ENCODE peak calls at places on chromosomes 1 and 21, in six cellular contexts. One of them, this sample, is unnamed.

GRCh38 chr1:6922096-6922931 is 137.1 kb downstream of the CAMTA1 start:
- DNase-seq in H1: no peak
- DNase-seq in HL-60: no peak
- DNase-seq in stomach: no peak
- DNase-seq in GM23338: no peak
- DNase-seq in K562: no peak
- DNase-seq in this sample: no peak

GRCh38 chr1:94095112-94095637 is 25.8 kb downstream of the ABCA4 start:
- DNase-seq in stomach: peak
- DNase-seq in HL-60: no peak
- DNase-seq in GM23338: no peak
- DNase-seq in K562: no peak
- DNase-seq in H1: no peak
- DNase-seq in this sample: peak

GRCh38 chr1:197423006-197423405 is 155.0 kb downstream of the CRB1 start:
- DNase-seq in GM23338: no peak
- DNase-seq in HL-60: no peak
- DNase-seq in H1: no peak
- DNase-seq in K562: no peak
- DNase-seq in stomach: no peak
- DNase-seq in this sample: no peak

GRCh38 chr1:2046225-2046917 is 3.8 kb upstream of the PRKCZ start:
- DNase-seq in stomach: peak
- DNase-seq in GM23338: peak
- DNase-seq in K562: peak
- DNase-seq in HL-60: peak
- DNase-seq in H1: peak
- DNase-seq in this sample: no peak

GRCh38 chr1:232432313-232432712 is 197.6 kb downstream of the SIPA1L2 start:
- DNase-seq in stomach: no peak
- DNase-seq in K562: no peak
- DNase-seq in HL-60: no peak
- DNase-seq in GM23338: no peak
- DNase-seq in H1: no peak
- DNase-seq in this sample: no peak

GRCh38 chr1:230321741-230322420 is 104.3 kb downstream of the PGBD5 start:
- DNase-seq in stomach: no peak
- DNase-seq in HL-60: no peak
- DNase-seq in GM23338: no peak
- DNase-seq in K562: no peak
- DNase-seq in H1: no peak
- DNase-seq in this sample: no peak

GRCh38 chr1:109529895-109530456 is 9.7 kb upstream of the GPR61 start:
- DNase-seq in GM23338: no peak
- DNase-seq in H1: no peak
- DNase-seq in K562: no peak
- DNase-seq in stomach: no peak
- DNase-seq in HL-60: no peak
- DNase-seq in this sample: no peak

GRCh38 chr1:227459977-227460376 is 103.4 kb upstream of the ZNF678 start:
- DNase-seq in GM23338: no peak
- DNase-seq in stomach: no peak
- DNase-seq in HL-60: no peak
- DNase-seq in H1: no peak
- DNase-seq in K562: no peak
- DNase-seq in this sample: no peak

GRCh38 chr1:180680558-180681144 is 48.8 kb downstream of the XPR1 start:
- DNase-seq in K562: no peak
- DNase-seq in HL-60: no peak
- DNase-seq in stomach: no peak
- DNase-seq in GM23338: no peak
- DNase-seq in H1: no peak
- DNase-seq in this sample: no peak

GRCh38 chr1:31531177-31532000 is 44.9 kb upstream of the TINAGL1 start:
- DNase-seq in stomach: no peak
- DNase-seq in HL-60: no peak
- DNase-seq in GM23338: no peak
- DNase-seq in H1: no peak
- DNase-seq in K562: no peak
- DNase-seq in this sample: no peak

GRCh38 chr1:154608522-154609294 is 722 bp upstream of the ADAR start:
- DNase-seq in K562: peak
- DNase-seq in H1: no peak
- DNase-seq in stomach: peak
- DNase-seq in HL-60: no peak
- DNase-seq in GM23338: peak
- DNase-seq in this sample: no peak

GRCh38 chr1:21264913-21265312 is 25.4 kb downstream of the ECE1 start:
- DNase-seq in H1: no peak
- DNase-seq in GM23338: no peak
- DNase-seq in K562: no peak
- DNase-seq in stomach: no peak
- DNase-seq in HL-60: no peak
- DNase-seq in this sample: no peak

GRCh38 chr1:26126321-26127084 is 14.9 kb downstream of the PDIK1L start:
- DNase-seq in K562: peak
- DNase-seq in H1: no peak
- DNase-seq in GM23338: no peak
- DNase-seq in HL-60: peak
- DNase-seq in stomach: peak
- DNase-seq in this sample: no peak

GRCh38 chr1:182604128-182604834 is at the start of gene RGS16:
- DNase-seq in K562: peak
- DNase-seq in H1: no peak
- DNase-seq in stomach: peak
- DNase-seq in HL-60: peak
- DNase-seq in GM23338: peak
- DNase-seq in this sample: peak

GRCh38 chr1:232047473-232047872 is 420.9 kb downstream of the DISC1 start:
- DNase-seq in H1: no peak
- DNase-seq in GM23338: peak
- DNase-seq in K562: no peak
- DNase-seq in stomach: no peak
- DNase-seq in HL-60: no peak
- DNase-seq in this sample: no peak

GRCh38 chr1:167564592-167564991 is 11.0 kb upstream of the CREG1 start:
- DNase-seq in HL-60: peak
- DNase-seq in H1: no peak
- DNase-seq in K562: no peak
- DNase-seq in stomach: no peak
- DNase-seq in GM23338: peak
- DNase-seq in this sample: no peak

GRCh38 chr1:167562697-167563096 is 9.1 kb upstream of the CREG1 start:
- DNase-seq in K562: no peak
- DNase-seq in HL-60: no peak
- DNase-seq in GM23338: no peak
- DNase-seq in H1: no peak
- DNase-seq in stomach: no peak
- DNase-seq in this sample: no peak

GRCh38 chr1:167561753-167562152 is 8.2 kb upstream of the CREG1 start:
- DNase-seq in stomach: no peak
- DNase-seq in K562: no peak
- DNase-seq in HL-60: no peak
- DNase-seq in GM23338: no peak
- DNase-seq in H1: no peak
- DNase-seq in this sample: no peak

GRCh38 chr1:167565922-167566321 is 12.4 kb upstream of the CREG1 start:
- DNase-seq in HL-60: no peak
- DNase-seq in K562: no peak
- DNase-seq in stomach: no peak
- DNase-seq in GM23338: no peak
- DNase-seq in H1: no peak
- DNase-seq in this sample: no peak

DNA sequence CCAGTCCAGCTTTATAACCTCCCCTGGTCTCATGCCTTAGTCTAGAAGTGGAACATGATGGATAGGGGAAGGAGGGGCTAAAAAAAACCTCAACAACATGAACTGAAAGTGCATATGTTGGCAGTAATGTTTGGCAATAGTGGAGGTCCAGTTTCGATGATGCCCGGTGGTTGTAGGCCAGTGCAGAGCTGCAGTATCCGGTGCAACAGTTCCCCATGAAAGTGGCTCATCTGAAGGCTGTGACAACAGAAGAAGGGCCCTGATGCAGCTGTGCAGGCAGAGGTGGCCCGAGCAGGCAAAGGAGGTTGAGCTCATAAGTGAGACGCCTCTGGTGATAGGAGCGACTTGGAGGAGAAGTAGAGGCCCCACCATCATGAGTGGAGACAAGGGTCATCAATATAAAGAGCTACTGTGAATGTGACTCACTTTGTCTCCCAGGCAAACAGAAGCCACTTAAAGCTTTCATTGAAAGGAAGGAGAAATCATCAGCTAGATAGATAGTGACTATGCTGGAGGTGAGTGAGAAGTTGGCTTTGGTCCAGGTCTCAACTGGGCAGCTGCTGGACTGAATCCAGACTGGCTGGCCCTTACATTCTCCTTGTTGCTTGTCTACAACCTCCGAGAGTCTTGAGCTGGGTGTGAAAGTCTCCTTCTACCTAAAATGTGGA is 10.2 kb upstream of the CREG1 start:
- DNase-seq in H1: no peak
- DNase-seq in stomach: peak
- DNase-seq in GM23338: no peak
- DNase-seq in K562: peak
- DNase-seq in HL-60: peak
- DNase-seq in this sample: no peak
- TF ChIP-seq POLR2AphosphoS5 in H1: no peak
- TF ChIP-seq POLR2AphosphoS5 in stomach: no peak
- TF ChIP-seq POLR2AphosphoS5 in GM23338: no peak
- TF ChIP-seq POLR2AphosphoS5 in K562: no peak
- TF ChIP-seq POLR2AphosphoS5 in HL-60: no peak
- TF ChIP-seq POLR2AphosphoS5 in this sample: no peak

GRCh38 chr1:37028981-37029617 is 5.2 kb downstream of the GRIK3 start:
- DNase-seq in K562: no peak
- DNase-seq in HL-60: no peak
- DNase-seq in H1: peak
- DNase-seq in GM23338: peak
- DNase-seq in stomach: no peak
- DNase-seq in this sample: no peak
- TF ChIP-seq CTCF in K562: peak
- TF ChIP-seq CTCF in HL-60: no peak
- TF ChIP-seq CTCF in H1: peak
- TF ChIP-seq CTCF in GM23338: peak
- TF ChIP-seq CTCF in stomach: no peak
- TF ChIP-seq CTCF in this sample: no peak

GRCh38 chr1:64653466-64653865 is 91.4 kb upstream of the RAVER2 start:
- DNase-seq in HL-60: no peak
- DNase-seq in K562: no peak
- DNase-seq in stomach: no peak
- DNase-seq in GM23338: no peak
- DNase-seq in H1: no peak
- DNase-seq in this sample: no peak

GRCh38 chr1:64650411-64650810 is 94.5 kb upstream of the RAVER2 start:
- DNase-seq in GM23338: no peak
- DNase-seq in HL-60: no peak
- DNase-seq in stomach: no peak
- DNase-seq in K562: no peak
- DNase-seq in H1: no peak
- DNase-seq in this sample: no peak

GRCh38 chr1:64651841-64652240 is 93.0 kb upstream of the RAVER2 start:
- DNase-seq in K562: no peak
- DNase-seq in stomach: no peak
- DNase-seq in HL-60: no peak
- DNase-seq in H1: no peak
- DNase-seq in GM23338: no peak
- DNase-seq in this sample: no peak

GRCh38 chr1:64655861-64656260 is 89.0 kb upstream of the RAVER2 start:
- DNase-seq in K562: no peak
- DNase-seq in stomach: no peak
- DNase-seq in HL-60: no peak
- DNase-seq in GM23338: no peak
- DNase-seq in H1: no peak
- DNase-seq in this sample: no peak

GRCh38 chr1:64654519-64655341 is 90.1 kb upstream of the RAVER2 start:
- DNase-seq in stomach: no peak
- DNase-seq in GM23338: no peak
- DNase-seq in HL-60: no peak
- DNase-seq in H1: no peak
- DNase-seq in K562: no peak
- DNase-seq in this sample: no peak
- TF ChIP-seq POLR2AphosphoS5 in stomach: no peak
- TF ChIP-seq POLR2AphosphoS5 in GM23338: no peak
- TF ChIP-seq POLR2AphosphoS5 in HL-60: no peak
- TF ChIP-seq POLR2AphosphoS5 in H1: no peak
- TF ChIP-seq POLR2AphosphoS5 in K562: no peak
- TF ChIP-seq POLR2AphosphoS5 in this sample: no peak

DNA sequence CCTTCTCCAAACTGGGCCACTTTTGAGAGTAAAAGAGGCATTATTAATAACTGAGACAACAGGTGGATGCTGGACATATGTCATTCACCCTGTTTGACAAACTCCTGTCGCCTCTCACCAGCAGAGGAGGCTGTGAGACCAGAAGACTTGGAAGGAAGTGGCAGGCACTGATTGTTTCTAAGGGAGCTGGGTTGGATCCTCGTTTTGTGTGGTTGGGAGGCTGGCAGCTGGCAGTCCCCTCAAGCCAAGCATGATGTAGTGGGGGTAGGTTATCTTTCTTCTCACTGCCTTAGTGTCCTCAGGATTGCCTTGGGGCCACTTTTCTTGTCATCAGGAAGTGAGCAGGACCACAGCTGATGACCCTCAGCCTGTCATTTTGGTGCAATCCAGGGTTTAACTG is 86.5 kb upstream of the KCNJ15 start:
- DNase-seq in GM23338: peak
- DNase-seq in HL-60: peak
- DNase-seq in H1: peak
- DNase-seq in stomach: peak
- DNase-seq in K562: no peak
- DNase-seq in this sample: no peak
- TF ChIP-seq CTCF in GM23338: peak
- TF ChIP-seq CTCF in HL-60: peak
- TF ChIP-seq CTCF in H1: peak
- TF ChIP-seq CTCF in stomach: peak
- TF ChIP-seq CTCF in K562: peak
- TF ChIP-seq CTCF in this sample: peak

GRCh38 chr1:175129182-175129581 is 61.5 kb downstream of the TNN start:
- DNase-seq in HL-60: no peak
- DNase-seq in stomach: no peak
- DNase-seq in GM23338: peak
- DNase-seq in H1: no peak
- DNase-seq in K562: no peak
- DNase-seq in this sample: no peak
- TF ChIP-seq POLR2AphosphoS5 in HL-60: no peak
- TF ChIP-seq POLR2AphosphoS5 in stomach: no peak
- TF ChIP-seq POLR2AphosphoS5 in GM23338: no peak
- TF ChIP-seq POLR2AphosphoS5 in H1: no peak
- TF ChIP-seq POLR2AphosphoS5 in K562: no peak
- TF ChIP-seq POLR2AphosphoS5 in this sample: peak

DNA sequence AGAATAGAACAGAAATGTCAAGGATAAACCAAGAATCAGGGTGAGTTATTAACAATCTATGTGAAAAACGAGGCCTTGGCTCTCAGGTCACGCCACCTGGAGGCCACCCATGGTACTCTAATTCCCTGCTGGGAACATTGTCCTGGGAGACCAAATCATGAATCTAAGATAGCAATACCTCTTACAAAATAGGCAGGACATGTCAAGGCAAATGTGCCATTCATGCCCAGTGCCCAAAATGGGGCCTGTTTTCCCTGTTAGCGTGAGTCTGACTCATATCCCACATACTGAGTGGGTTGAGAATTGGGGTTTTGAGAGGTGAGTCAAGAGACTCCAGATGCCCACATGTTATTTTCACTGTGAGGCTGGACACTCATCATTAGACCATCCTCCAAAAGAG is 380.8 kb downstream of the HHIPL2 start:
- DNase-seq in GM23338: peak
- DNase-seq in K562: peak
- DNase-seq in stomach: peak
- DNase-seq in HL-60: peak
- DNase-seq in H1: no peak
- DNase-seq in this sample: no peak
- TF ChIP-seq CTCF in GM23338: peak
- TF ChIP-seq CTCF in K562: peak
- TF ChIP-seq CTCF in stomach: peak
- TF ChIP-seq CTCF in HL-60: peak
- TF ChIP-seq CTCF in H1: peak
- TF ChIP-seq CTCF in this sample: peak